ENCODE peak calls at places on chromosome 7, in four cellular contexts. J is A549, D is IMR-90, F is GM23248. I is an unnamed sample.

GRCh38 chr7:116777613-116778380 is 84.6 kb upstream of the CAPZA2 start:
- DNase-seq in F (peak; percentile 75), D (peak; percentile 71), J (no peak), I (no peak)

GRCh38 chr7:102463841-102464576 is 654 bp downstream of the ALKBH4 start:
- DNase-seq in F (peak; percentile 64), J (no peak), D (no peak), I (no peak)

GRCh38 chr7:55336540-55336939 is 28.6 kb upstream of the LANCL2 start:
- DNase-seq in J (no peak), D (no peak), F (no peak), I (no peak)

GRCh38 chr7:143381427-143382125 is 431 bp downstream of the ZYX start:
- DNase-seq in J (no peak), F (peak; percentile 72), D (peak; percentile 79), I (peak; percentile 80)

GRCh38 chr7:80967536-80968297 is 48.9 kb upstream of the SEMA3C start:
- DNase-seq in J (no peak), D (no peak), F (no peak), I (no peak)

GRCh38 chr7:102024769-102025391 is 207.5 kb downstream of the CUX1 start:
- DNase-seq in D (no peak), J (no peak), F (no peak), I (no peak)

GRCh38 chr7:87216701-87217508 is 2.6 kb downstream of the TMEM243 start:
- DNase-seq in J (no peak), D (no peak), F (peak; percentile 31), I (no peak)

GRCh38 chr7:123718773-123719480 is 29.9 kb downstream of the WASL start:
- DNase-seq in F (no peak), J (no peak), D (no peak), I (no peak)

GRCh38 chr7:9201928-9202327 is 768.5 kb downstream of the NXPH1 start:
- DNase-seq in D (no peak), F (no peak), J (no peak), I (no peak)

GRCh38 chr7:1053816-1054370 is 9.5 kb downstream of the GPR146 start:
- DNase-seq in F (no peak), J (no peak), D (no peak), I (no peak)

GRCh38 chr7:121102619-121103018 is 114.1 kb downstream of the CPED1 start:
- DNase-seq in D (no peak), J (no peak), F (no peak), I (no peak)

GRCh38 chr7:492714-493065 is 27.0 kb downstream of the PDGFA start:
- DNase-seq in D (no peak), J (no peak), F (no peak), I (no peak)

GRCh38 chr7:23530355-23530754 is 1.4 kb downstream of the TRA2A start:
- DNase-seq in J (peak; percentile 76), D (peak; percentile 31), F (peak; percentile 68), I (peak; percentile 15)

GRCh38 chr7:36871863-36872262 is 147.6 kb upstream of the AOAH start:
- DNase-seq in D (peak; percentile 2), F (peak; percentile 1), J (no peak), I (no peak)

GRCh38 chr7:2892571-2892970 is 48.5 kb upstream of the GNA12 start:
- DNase-seq in J (no peak), F (no peak), D (no peak), I (no peak)

GRCh38 chr7:31023877-31024276 is 28.2 kb upstream of the ADCYAP1R1 start:
- DNase-seq in D (no peak), J (no peak), F (no peak), I (no peak)

GRCh38 chr7:1022801-1023465 is 21.4 kb upstream of the GPR146 start:
- DNase-seq in F (no peak), D (no peak), J (no peak), I (no peak)

GRCh38 chr7:97971120-97971989 is 18.6 kb downstream of the OCM2 start:
- DNase-seq in F (peak; percentile 45), J (peak; percentile 18), D (peak; percentile 13), I (no peak)

GRCh38 chr7:4151524-4151923 is 530.6 kb upstream of the FOXK1 start:
- DNase-seq in D (no peak), J (no peak), F (no peak), I (no peak)

GRCh38 chr7:23347682-23348180 is 48.6 kb downstream of the MALSU1 start:
- DNase-seq in J (peak; percentile 55), D (peak; percentile 91), F (peak; percentile 93), I (no peak)

GRCh38 chr7:156589808-156590207 is 50.8 kb upstream of the RNF32 start:
- DNase-seq in F (no peak), D (no peak), J (no peak), I (no peak)

GRCh38 chr7:120043250-120043649 is 229.7 kb upstream of the KCND2 start:
- DNase-seq in D (no peak), F (no peak), J (no peak), I (no peak)

GRCh38 chr7:124155400-124156022 is 122.6 kb upstream of the TMEM229A start:
- DNase-seq in J (peak; percentile 5), D (peak; percentile 44), F (peak; percentile 37), I (no peak)

GRCh38 chr7:36210542-36210941 is 57.5 kb downstream of the EEPD1 start:
- DNase-seq in D (peak; percentile 54), J (no peak), F (no peak), I (no peak)

GRCh38 chr7:141668853-141669252 is 33.1 kb downstream of the DENND11 start:
- DNase-seq in J (no peak), D (no peak), F (no peak), I (no peak)

GRCh38 chr7:125830743-125831142 is 901.1 kb upstream of the POT1 start:
- DNase-seq in D (no peak), J (no peak), F (no peak), I (no peak)

GRCh38 chr7:156998988-156999610 is 11.4 kb downstream of the MNX1 start:
- DNase-seq in J (no peak), D (no peak), F (no peak), I (no peak)

GRCh38 chr7:118472581-118472980 is 248.1 kb downstream of the ANKRD7 start:
- DNase-seq in J (no peak), D (no peak), F (no peak), I (no peak)

GRCh38 chr7:115013887-115014286 is 92.0 kb downstream of the MDFIC start:
- DNase-seq in J (no peak), D (no peak), F (no peak), I (no peak)

GRCh38 chr7:141369422-141369821 is 181.8 kb upstream of the AGK start:
- DNase-seq in F (no peak), D (no peak), J (no peak), I (no peak)

GRCh38 chr7:98719396-98719795 is 102.3 kb downstream of the NPTX2 start:
- DNase-seq in J (no peak), F (no peak), D (no peak), I (no peak)

GRCh38 chr7:140877249-140877524 is 47.5 kb downstream of the BRAF start:
- DNase-seq in F (peak; percentile 5), J (no peak), D (no peak), I (no peak)

GRCh38 chr7:41316410-41316809 is 386.5 kb downstream of the INHBA start:
- DNase-seq in D (peak; percentile 47), J (no peak), F (peak; percentile 32), I (no peak)

GRCh38 chr7:137956183-137956582 is 45.7 kb downstream of the CREB3L2 start:
- DNase-seq in J (no peak), D (no peak), F (no peak), I (no peak)

GRCh38 chr7:137958593-137959431 is 43.1 kb downstream of the CREB3L2 start:
- DNase-seq in D (no peak), F (no peak), J (no peak), I (no peak)

GRCh38 chr7:137959987-137960386 is 41.9 kb downstream of the CREB3L2 start:
- DNase-seq in D (no peak), F (no peak), J (no peak), I (no peak)

GRCh38 chr7:137956591-137956990 is 45.3 kb downstream of the CREB3L2 start:
- DNase-seq in F (no peak), D (no peak), J (no peak), I (no peak)

DNA sequence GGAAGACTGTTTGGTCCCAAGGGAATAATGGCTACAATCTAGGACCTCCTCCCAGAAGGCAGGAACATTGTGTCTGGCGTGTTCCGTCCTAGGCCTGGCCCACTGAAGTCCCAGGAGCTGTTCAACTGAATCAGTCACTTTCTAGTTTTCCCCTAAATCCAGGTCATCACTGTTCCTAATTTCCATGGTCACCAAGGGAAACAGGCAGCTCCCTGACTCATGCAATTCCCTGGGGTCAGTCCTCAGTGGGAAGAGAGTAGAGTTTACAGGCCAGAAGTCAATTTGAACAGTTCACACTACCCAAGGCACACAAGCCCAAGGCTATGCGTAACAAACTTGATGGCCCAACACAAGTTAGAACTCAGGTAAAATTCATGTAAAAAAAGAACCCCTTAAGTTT is 44.0 kb downstream of the CREB3L2 start:
- DNase-seq in D (no peak), J (no peak), F (peak; percentile 80), I (peak; percentile 35)
- H3K4me1 ChIP-seq in D (peaks cover 30% of the 10 kb centered on the region), J (peaks cover 70% of the 10 kb centered on the region), F (peaks cover 60% of the 10 kb centered on the region), I (peaks cover 20% of the 10 kb centered on the region)

DNA sequence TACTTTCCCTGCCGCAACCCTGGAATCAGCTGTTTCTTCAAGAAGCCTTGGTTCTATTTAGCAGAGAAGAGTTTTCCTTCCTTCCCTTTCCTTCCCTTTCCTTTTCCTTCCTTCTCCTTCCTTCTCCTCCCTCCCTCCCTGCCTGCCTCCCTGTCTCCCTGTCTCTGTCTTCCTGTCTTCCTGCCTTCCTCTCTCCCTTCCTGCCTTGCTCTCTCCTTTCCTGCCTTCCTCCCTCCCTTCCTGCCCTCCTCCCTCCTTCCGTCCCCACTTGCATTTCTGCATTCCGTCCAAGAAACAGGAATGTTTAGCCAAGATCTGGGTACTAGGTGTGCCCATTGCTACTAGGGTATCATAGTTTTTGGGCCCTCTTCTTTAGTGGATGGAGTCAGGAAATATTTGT is 21.9 kb downstream of the SND1 start:
- DNase-seq in D (no peak), J (no peak), F (peak; percentile 16), I (no peak)
- H3K4me3 ChIP-seq in D (no peak overlapping the region), J (no peak overlapping the region), F (no peak overlapping the region), I (no peak overlapping the region)

GRCh38 chr7:158107806-158108205 is 479.8 kb downstream of the PTPRN2 start:
- DNase-seq in D (no peak), F (no peak), J (no peak), I (no peak)

GRCh38 chr7:158109364-158110033 is 478.1 kb downstream of the PTPRN2 start:
- DNase-seq in J (no peak), F (peak; percentile 37), D (no peak), I (no peak)

GRCh38 chr7:158108646-158109293 is 478.9 kb downstream of the PTPRN2 start:
- DNase-seq in F (no peak), D (no peak), J (no peak), I (no peak)

GRCh38 chr7:158103378-158103777 is 484.2 kb downstream of the PTPRN2 start:
- DNase-seq in F (no peak), J (no peak), D (no peak), I (no peak)

GRCh38 chr7:158106272-158106671 is 481.4 kb downstream of the PTPRN2 start:
- DNase-seq in J (no peak), D (no peak), F (no peak), I (no peak)
- H3K9me3 ChIP-seq in J (peaks cover 11% of the 10 kb centered on the region), D (peaks cover 75% of the 10 kb centered on the region), F (no peaks in the 10 kb centered on the region), I (no peaks in the 10 kb centered on the region)

GRCh38 chr7:47327306-47327697 is 254.6 kb downstream of the TNS3 start:
- DNase-seq in J (no peak), F (peak; percentile 49), D (peak; percentile 36), I (no peak)
- H3K4me1 ChIP-seq in J (peaks cover 16% of the 10 kb centered on the region), F (peaks cover 34% of the 10 kb centered on the region), D (peaks cover 39% of the 10 kb centered on the region), I (peaks cover 12% of the 10 kb centered on the region)

GRCh38 chr7:44144968-44145418 is 3.9 kb upstream of the MYL7 start:
- DNase-seq in F (no peak), D (no peak), J (no peak), I (no peak)
- H3K4me3 ChIP-seq in F (no peak overlapping the region), D (no peak overlapping the region), J (no peak overlapping the region), I (no peak overlapping the region)

I was measured in BE2C.